ENCODE peak calls at places on chromosome 4, in ten cellular contexts. O, K, Z, Y, V, W, X, T, D and L are unnamed samples.

GRCh38 chr4:100017627-100018310 is 67.7 kb upstream of the H2AZ1 start:
- DNase-seq in Z (no peak), V (no peak), O (no peak), Y (no peak), W (no peak), D (no peak), T (peak; percentile 18), X (no peak), K (no peak), L (no peak)

GRCh38 chr4:163085085-163085484 is 81.6 kb downstream of the NAF1 start:
- DNase-seq in D (no peak), X (no peak), W (no peak), O (no peak), Z (no peak), T (no peak), K (no peak), V (no peak), Y (no peak), L (no peak)

GRCh38 chr4:76781698-76782595 is 116.0 kb downstream of the SOWAHB start:
- DNase-seq in Z (peak; percentile 96), Y (no peak), O (no peak), W (peak; percentile 99), K (no peak), X (peak; percentile 79), D (peak; percentile 94), V (no peak), T (peak; percentile 96), L (no peak)

GRCh38 chr4:122777846-122778501 is 45.5 kb downstream of the BBS12 start:
- DNase-seq in X (peak; percentile 70), W (peak; percentile 93), D (peak; percentile 89), O (no peak), Z (peak; percentile 64), T (peak; percentile 88), K (no peak), Y (no peak), V (no peak), L (no peak)

GRCh38 chr4:123444298-123444731 is 47.7 kb downstream of the SPRY1 start:
- DNase-seq in X (peak; percentile 93), T (peak; percentile 29), Y (peak; percentile 11), V (peak; percentile 60), O (peak; percentile 38), K (no peak), W (peak; percentile 58), Z (no peak), D (no peak), L (peak; percentile 91)

GRCh38 chr4:158754385-158755180 is 14.2 kb upstream of the FNIP2 start:
- DNase-seq in V (no peak), K (no peak), Y (no peak), T (no peak), O (no peak), X (no peak), Z (no peak), W (peak; percentile 83), D (peak; percentile 73), L (no peak)

GRCh38 chr4:165379662-165380061 is 854 bp downstream of the CPE start:
- DNase-seq in Z (no peak), X (peak; percentile 44), D (no peak), W (peak; percentile 44), O (no peak), V (peak; percentile 24), T (no peak), Y (no peak), K (no peak), L (peak; percentile 62)

GRCh38 chr4:138815811-138816210 is 199.8 kb upstream of the NOCT start:
- DNase-seq in K (no peak), Z (no peak), D (no peak), T (no peak), W (no peak), Y (no peak), X (no peak), O (no peak), V (no peak), L (no peak)

GRCh38 chr4:44319129-44319528 is 129.5 kb downstream of the KCTD8 start:
- DNase-seq in Z (no peak), T (no peak), O (no peak), X (no peak), K (no peak), Y (no peak), W (no peak), V (no peak), D (no peak), L (peak; percentile 55)

GRCh38 chr4:8592366-8593267 is at the start of gene CPZ:
- DNase-seq in Y (no peak), D (no peak), Z (peak; percentile 56), O (no peak), K (no peak), W (peak; percentile 57), X (peak; percentile 44), T (peak; percentile 20), V (no peak), L (peak; percentile 88)

GRCh38 chr4:57037982-57038604 is 59.4 kb downstream of the POLR2B start:
- DNase-seq in X (peak; percentile 70), T (peak; percentile 48), K (peak; percentile 63), D (no peak), O (peak; percentile 48), W (no peak), Z (peak; percentile 56), Y (no peak), V (peak; percentile 68), L (peak; percentile 82)

GRCh38 chr4:155578726-155579385 is 87.8 kb upstream of the GUCY1A1 start:
- DNase-seq in W (peak; percentile 68), Y (no peak), O (no peak), Z (no peak), K (no peak), X (peak; percentile 58), T (peak; percentile 25), D (no peak), V (no peak), L (no peak)

GRCh38 chr4:128958194-128958593 is 135.1 kb downstream of the SCLT1 start:
- DNase-seq in K (no peak), X (peak; percentile 24), D (no peak), W (no peak), T (no peak), Z (no peak), V (no peak), O (no peak), Y (no peak), L (no peak)

GRCh38 chr4:44725861-44726820 is at the start of gene GNPDA2:
- DNase-seq in D (peak; percentile 46), V (peak; percentile 92), K (peak; percentile 84), X (peak; percentile 94), Y (peak; percentile 83), W (peak; percentile 89), O (peak; percentile 90), Z (peak; percentile 63), T (peak; percentile 88), L (peak; percentile 91)

GRCh38 chr4:94334962-94335361 is 7.7 kb downstream of the HPGDS start:
- DNase-seq in T (no peak), X (no peak), Y (no peak), W (no peak), V (no peak), K (no peak), O (no peak), Z (no peak), D (no peak), L (no peak)

GRCh38 chr4:158496030-158496741 is 25.5 kb upstream of the RXFP1 start:
- DNase-seq in Y (no peak), T (no peak), D (no peak), W (no peak), X (peak; percentile 20), V (no peak), O (peak; percentile 35), K (no peak), Z (no peak), L (peak; percentile 76)

DNA sequence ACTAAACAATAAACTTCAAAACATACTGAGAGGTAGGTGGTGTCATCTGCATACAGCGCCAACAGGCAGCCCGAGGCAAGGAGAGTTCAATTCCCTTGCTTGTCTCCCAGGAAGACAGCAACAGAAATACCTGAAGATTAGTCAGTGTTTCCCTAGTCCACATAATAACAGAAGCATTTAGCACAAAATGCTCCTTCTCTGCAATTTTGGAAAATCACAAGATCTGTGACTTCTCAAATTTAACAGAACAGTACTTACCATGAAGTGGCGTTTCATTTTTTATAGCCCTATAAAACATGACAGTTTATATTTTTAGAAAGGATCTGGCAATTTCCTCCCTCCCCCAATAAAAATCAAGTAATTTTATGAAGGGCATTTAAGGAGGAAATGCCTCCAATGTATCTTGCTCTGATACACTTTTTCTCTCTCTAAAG is 67.1 kb upstream of the MYOZ2 start:
- DNase-seq in V (no peak), T (no peak), D (no peak), W (peak; percentile 13), X (no peak), Z (no peak), O (no peak), Y (no peak), K (no peak), L (no peak)
- H3K4me3 ChIP-seq in V (no peak overlapping the region), T (no peak overlapping the region), D (no peak overlapping the region), W (no peak overlapping the region), X (no peak overlapping the region), Z (no peak overlapping the region), O (no peak overlapping the region), Y (no peak overlapping the region), K (no peak overlapping the region), L (no peak overlapping the region)

GRCh38 chr4:182808673-182809416 is 108.3 kb downstream of the DCTD start:
- DNase-seq in X (no peak), Y (peak; percentile 80), O (no peak), W (peak; percentile 23), T (no peak), Z (peak; percentile 48), D (no peak), V (no peak), K (no peak), L (no peak)
- H3K4me3 ChIP-seq in X (no peak overlapping the region), Y (peak overlapping the region; percentile 30), O (no peak overlapping the region), W (no peak overlapping the region), T (no peak overlapping the region), Z (no peak overlapping the region), D (no peak overlapping the region), V (no peak overlapping the region), K (no peak overlapping the region), L (no peak overlapping the region)

GRCh38 chr4:10007772-10008171 is 13.5 kb downstream of the SLC2A9 start:
- DNase-seq in Y (no peak), D (no peak), K (no peak), X (no peak), W (no peak), Z (no peak), V (no peak), T (no peak), O (no peak), L (no peak)
- H3K4me3 ChIP-seq in Y (no peak overlapping the region), D (no peak overlapping the region), K (no peak overlapping the region), X (no peak overlapping the region), W (no peak overlapping the region), Z (no peak overlapping the region), V (no peak overlapping the region), T (no peak overlapping the region), O (no peak overlapping the region), L (no peak overlapping the region)

GRCh38 chr4:40395908-40396806 is 61.0 kb downstream of the CHRNA9 start:
- DNase-seq in T (peak; percentile 64), O (peak; percentile 86), X (peak; percentile 79), K (no peak), D (no peak), W (peak; percentile 17), Y (no peak), V (peak; percentile 23), Z (no peak), L (peak; percentile 14)

GRCh38 chr4:40401096-40401495 is 66.0 kb downstream of the CHRNA9 start:
- DNase-seq in V (no peak), X (no peak), Y (no peak), T (no peak), W (no peak), K (no peak), Z (no peak), O (no peak), D (no peak), L (no peak)

GRCh38 chr4:40399578-40399977 is 64.4 kb downstream of the CHRNA9 start:
- DNase-seq in W (no peak), Y (no peak), X (no peak), D (no peak), K (no peak), V (no peak), O (no peak), T (no peak), Z (no peak), L (no peak)

GRCh38 chr4:40395166-40395900 is 60.2 kb downstream of the CHRNA9 start:
- DNase-seq in D (no peak), O (no peak), W (no peak), X (no peak), V (no peak), T (no peak), Y (no peak), Z (no peak), K (no peak), L (no peak)
- H3K4me3 ChIP-seq in D (no peak overlapping the region), O (no peak overlapping the region), W (no peak overlapping the region), X (no peak overlapping the region), V (no peak overlapping the region), T (no peak overlapping the region), Y (no peak overlapping the region), Z (no peak overlapping the region), K (no peak overlapping the region), L (no peak overlapping the region)